ENCODE peak calls at places on chromosome 5, in nine cellular contexts. J, A, S, D, O, Z, N, E and Q are unnamed samples.

GRCh38 chr5:19210886-19211285 is 777.1 kb downstream of the CDH18 start:
- DNase-seq in J (no peak), A (no peak), S (no peak), D (no peak), O (no peak), Z (no peak), N (no peak), E (no peak), Q (no peak)

GRCh38 chr5:159912033-159912800 is 4.1 kb upstream of the ADRA1B start:
- DNase-seq in J (no peak), A (no peak), S (no peak), D (peak), O (peak), Z (peak), N (no peak), E (peak), Q (no peak)

GRCh38 chr5:152568101-152568500 is 163.0 kb upstream of the NMUR2 start:
- DNase-seq in J (no peak), A (no peak), S (no peak), D (no peak), O (no peak), Z (no peak), N (no peak), E (no peak), Q (no peak)

GRCh38 chr5:108214857-108215256 is 167.0 kb downstream of the FBXL17 start:
- DNase-seq in J (no peak), A (no peak), S (no peak), D (no peak), O (no peak), Z (no peak), N (no peak), E (no peak), Q (no peak)

GRCh38 chr5:135535820-135536801 is at the start of gene NEUROG1:
- DNase-seq in J (no peak), A (no peak), S (no peak), D (no peak), O (no peak), Z (no peak), N (no peak), E (no peak), Q (no peak)

GRCh38 chr5:149932445-149933350 is 11.9 kb downstream of the PDE6A start:
- DNase-seq in J (no peak), A (no peak), S (no peak), D (no peak), O (no peak), Z (peak), N (no peak), E (peak), Q (no peak)

GRCh38 chr5:176427971-176428370 is 11.6 kb upstream of the CLTB start:
- DNase-seq in J (no peak), A (no peak), S (no peak), D (no peak), O (no peak), Z (no peak), N (no peak), E (peak), Q (no peak)

GRCh38 chr5:140056880-140057279 is 13.8 kb upstream of the NRG2 start:
- DNase-seq in J (no peak), A (no peak), S (no peak), D (no peak), O (no peak), Z (no peak), N (no peak), E (no peak), Q (no peak)

GRCh38 chr5:84825616-84826015 is 440.9 kb upstream of the EDIL3 start:
- DNase-seq in J (no peak), A (no peak), S (no peak), D (no peak), O (no peak), Z (peak), N (no peak), E (no peak), Q (no peak)

GRCh38 chr5:84831701-84832100 is 447.0 kb upstream of the EDIL3 start:
- DNase-seq in J (no peak), A (no peak), S (no peak), D (no peak), O (no peak), Z (no peak), N (no peak), E (no peak), Q (no peak)

DNA sequence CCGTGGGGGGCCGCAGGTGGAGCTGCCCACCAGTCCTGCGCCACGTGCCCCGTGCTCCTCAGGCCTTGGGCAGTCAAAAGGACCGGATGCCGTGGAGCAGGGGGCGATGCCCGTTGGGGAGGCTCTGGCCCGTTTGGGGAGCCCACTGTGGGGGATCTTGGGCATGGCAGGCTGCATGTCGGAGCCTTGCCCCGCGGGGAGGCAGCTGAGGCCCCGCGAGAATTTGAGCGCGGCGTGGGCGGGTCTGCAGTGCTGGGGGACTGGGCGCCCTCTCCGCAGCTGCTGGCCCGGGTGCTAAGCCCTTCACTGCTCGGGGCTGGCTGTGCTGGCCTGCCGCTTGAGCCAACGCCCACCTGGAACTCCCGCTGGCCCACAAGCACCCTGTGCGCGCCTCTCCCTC is 445.6 kb upstream of the EDIL3 start:
- DNase-seq in J (no peak), A (no peak), S (no peak), D (no peak), O (no peak), Z (no peak), N (no peak), E (no peak), Q (no peak)
- TF ChIP-seq CTCF in J (no peak), A (no peak), S (no peak), D (no peak), O (no peak), Z (no peak), N (no peak), E (no peak), Q (no peak)

DNA sequence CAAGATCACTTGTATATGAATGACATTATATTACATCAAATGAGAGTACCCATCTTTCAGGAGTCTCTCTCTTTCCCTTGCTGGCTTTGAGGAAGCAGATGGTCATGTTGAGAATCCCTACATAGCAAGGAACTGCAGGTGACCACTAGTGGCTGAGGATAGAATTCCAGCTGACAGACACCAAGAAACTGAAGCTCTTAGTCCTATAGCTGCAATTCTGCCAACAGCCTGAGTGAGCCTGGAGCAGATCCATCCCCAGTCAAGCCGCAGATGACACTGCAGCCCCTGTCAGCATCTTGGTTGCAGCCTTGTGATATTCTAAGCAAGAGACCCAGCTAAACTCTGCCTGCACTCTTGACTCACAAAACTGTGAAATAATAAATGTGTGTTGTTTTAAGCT is 531.5 kb downstream of the CSNK1G3 start:
- DNase-seq in J (no peak), A (peak), S (no peak), D (no peak), O (no peak), Z (peak), N (no peak), E (peak), Q (no peak)
- TF ChIP-seq CTCF in J (no peak), A (no peak), S (no peak), D (no peak), O (peak), Z (peak), N (no peak), E (no peak), Q (no peak)

DNA sequence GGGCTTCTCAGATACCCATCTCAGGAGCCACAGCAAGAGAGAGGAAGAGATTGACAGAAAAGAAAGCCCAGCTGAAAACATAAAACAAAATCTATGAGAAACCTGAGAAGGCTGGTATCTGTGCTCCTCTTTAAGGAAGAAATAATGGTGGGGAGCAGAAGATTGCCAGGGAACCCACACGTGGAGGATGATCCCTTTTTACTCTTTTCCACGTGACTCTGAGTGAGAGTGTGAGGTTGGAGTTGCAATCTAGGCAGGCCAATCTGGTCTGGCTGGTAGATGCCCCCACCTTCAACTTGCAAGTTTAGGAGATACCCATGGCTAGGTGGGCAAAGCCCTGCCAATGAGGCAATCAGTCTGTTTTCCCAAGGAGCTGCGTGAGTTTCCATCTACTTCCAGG is 202.3 kb downstream of the TENT4A start:
- DNase-seq in J (no peak), A (no peak), S (no peak), D (no peak), O (no peak), Z (no peak), N (no peak), E (no peak), Q (no peak)
- TF ChIP-seq CTCF in J (no peak), A (no peak), S (no peak), D (no peak), O (no peak), Z (no peak), N (no peak), E (no peak), Q (no peak)

GRCh38 chr5:33490071-33490665 is 49.4 kb downstream of the TARS1 start:
- DNase-seq in J (no peak), A (no peak), S (no peak), D (no peak), O (no peak), Z (no peak), N (no peak), E (no peak), Q (no peak)
- TF ChIP-seq CTCF in J (no peak), A (no peak), S (no peak), D (no peak), O (peak), Z (peak), N (no peak), E (no peak), Q (no peak)

GRCh38 chr5:110790673-110791072 is 51.9 kb downstream of the SLC25A46 start:
- DNase-seq in J (no peak), A (no peak), S (peak), D (no peak), O (peak), Z (peak), N (no peak), E (peak), Q (no peak)
- TF ChIP-seq CTCF in J (no peak), A (no peak), S (peak), D (peak), O (peak), Z (peak), N (no peak), E (no peak), Q (no peak)